ENCODE peak calls at places on chromosomes 2 and 18, in nine cellular contexts. I, C, Y, U, T, H, G, D and N are unnamed samples.

GRCh38 chr18:8106603-8107002 is 502.6 kb upstream of the RAB12 start:
- DNase-seq in I (no peak), C (no peak), Y (peak; percentile 9), U (no peak), T (no peak), H (no peak), G (no peak), D (no peak), N (no peak)

GRCh38 chr2:11726384-11726783 is 20.0 kb upstream of the LPIN1 start:
- DNase-seq in I (no peak), C (no peak), Y (no peak), U (no peak), T (no peak), H (no peak), G (no peak), D (no peak), N (no peak)

GRCh38 chr2:105257981-105258380 is 16.4 kb downstream of the GPR45 start:
- DNase-seq in I (no peak), C (no peak), Y (peak; percentile 52), U (no peak), T (no peak), H (no peak), G (no peak), D (no peak), N (no peak)

GRCh38 chr2:61536086-61536722 is 2.0 kb downstream of the XPO1 start:
- DNase-seq in I (no peak), C (no peak), Y (peak; percentile 25), U (no peak), T (no peak), H (peak; percentile 28), G (peak; percentile 16), D (peak; percentile 33), N (no peak)

GRCh38 chr2:232624554-232624842 is 8.9 kb upstream of the EFHD1 start:
- DNase-seq in I (no peak), C (no peak), Y (peak; percentile 56), U (no peak), T (no peak), H (no peak), G (no peak), D (no peak), N (no peak)

GRCh38 chr18:12819330-12819729 is 64.7 kb downstream of the PTPN2 start:
- DNase-seq in I (no peak), C (no peak), Y (no peak), U (no peak), T (no peak), H (peak; percentile 68), G (no peak), D (no peak), N (no peak)

GRCh38 chr2:121398853-121399252 is 113.9 kb upstream of the TFCP2L1 start:
- DNase-seq in I (no peak), C (no peak), Y (no peak), U (no peak), T (no peak), H (no peak), G (no peak), D (no peak), N (no peak)

GRCh38 chr2:144948205-144948855 is 428.4 kb upstream of the ZEB2 start:
- DNase-seq in I (no peak), C (no peak), Y (no peak), U (no peak), T (no peak), H (no peak), G (no peak), D (no peak), N (no peak)

GRCh38 chr2:37776487-37776886 is 105.0 kb upstream of the CDC42EP3 start:
- DNase-seq in I (no peak), C (no peak), Y (peak; percentile 98), U (no peak), T (no peak), H (no peak), G (peak; percentile 38), D (no peak), N (no peak)

GRCh38 chr2:120482334-120482733 is 136.4 kb downstream of the INHBB start:
- DNase-seq in I (no peak), C (no peak), Y (no peak), U (no peak), T (no peak), H (no peak), G (no peak), D (no peak), N (no peak)

GRCh38 chr2:148209598-148209997 is 188.7 kb downstream of the MBD5 start:
- DNase-seq in I (no peak), C (no peak), Y (peak; percentile 0), U (no peak), T (no peak), H (peak; percentile 29), G (peak; percentile 6), D (peak; percentile 9), N (no peak)

GRCh38 chr2:1004398-1004797 is 53.7 kb downstream of the SNTG2 start:
- DNase-seq in I (no peak), C (no peak), Y (no peak), U (no peak), T (no peak), H (no peak), G (no peak), D (no peak), N (no peak)

GRCh38 chr2:177243476-177243875 is 21.1 kb downstream of the NFE2L2 start:
- DNase-seq in I (no peak), C (no peak), Y (peak; percentile 32), U (no peak), T (no peak), H (no peak), G (no peak), D (no peak), N (no peak)

GRCh38 chr2:191351921-191352320 is 106.7 kb downstream of the MYO1B start:
- DNase-seq in I (no peak), C (no peak), Y (peak; percentile 48), U (no peak), T (no peak), H (no peak), G (no peak), D (no peak), N (no peak)

GRCh38 chr2:16112251-16112971 is 172.1 kb downstream of the MYCN start:
- DNase-seq in I (no peak), C (no peak), Y (no peak), U (no peak), T (no peak), H (no peak), G (no peak), D (no peak), N (no peak)

GRCh38 chr2:26430826-26431225 is 29.1 kb downstream of the DRC1 start:
- DNase-seq in I (no peak), C (no peak), Y (peak; percentile 49), U (no peak), T (no peak), H (no peak), G (no peak), D (no peak), N (no peak)

GRCh38 chr2:152450176-152450575 is 115.2 kb downstream of the FMNL2 start:
- DNase-seq in I (no peak), C (no peak), Y (no peak), U (no peak), T (no peak), H (no peak), G (no peak), D (no peak), N (no peak)

GRCh38 chr18:3226048-3226447 is 6.3 kb upstream of the MYOM1 start:
- DNase-seq in I (no peak), C (no peak), Y (no peak), U (no peak), T (no peak), H (no peak), G (no peak), D (no peak), N (no peak)

GRCh38 chr2:60597346-60597745 is 43.9 kb upstream of the BCL11A start:
- DNase-seq in I (no peak), C (no peak), Y (no peak), U (no peak), T (no peak), H (no peak), G (no peak), D (no peak), N (no peak)

GRCh38 chr2:142629193-142629592 is 248.3 kb upstream of the KYNU start:
- DNase-seq in I (no peak), C (no peak), Y (no peak), U (no peak), T (no peak), H (no peak), G (no peak), D (no peak), N (no peak)

GRCh38 chr2:160210599-160211138 is 10.6 kb upstream of the ITGB6 start:
- DNase-seq in I (no peak), C (peak; percentile 65), Y (peak; percentile 59), U (peak; percentile 40), T (peak; percentile 61), H (peak; percentile 86), G (peak; percentile 76), D (peak; percentile 86), N (peak; percentile 53)

GRCh38 chr2:25187729-25188350 is 19.5 kb upstream of the POMC start:
- DNase-seq in I (no peak), C (no peak), Y (no peak), U (no peak), T (no peak), H (no peak), G (peak; percentile 39), D (no peak), N (no peak)

GRCh38 chr2:74696758-74697327 is 42.8 kb downstream of the SEMA4F start:
- DNase-seq in I (no peak), C (no peak), Y (peak; percentile 72), U (no peak), T (no peak), H (no peak), G (peak; percentile 41), D (no peak), N (no peak)

GRCh38 chr2:9565436-9566153 is 10.0 kb upstream of the ADAM17 start:
- DNase-seq in I (peak; percentile 9), C (no peak), Y (peak; percentile 93), U (no peak), T (no peak), H (no peak), G (peak; percentile 77), D (no peak), N (no peak)

GRCh38 chr18:79495591-79496071 is 99.9 kb downstream of the NFATC1 start:
- DNase-seq in I (no peak), C (no peak), Y (no peak), U (no peak), T (no peak), H (no peak), G (no peak), D (no peak), N (no peak)

GRCh38 chr18:55354795-55355194 is 233.2 kb downstream of the TCF4 start:
- DNase-seq in I (no peak), C (no peak), Y (no peak), U (no peak), T (no peak), H (no peak), G (no peak), D (no peak), N (no peak)

GRCh38 chr2:38170098-38170497 is 94.1 kb upstream of the CYP1B1 start:
- DNase-seq in I (no peak), C (no peak), Y (peak; percentile 26), U (no peak), T (no peak), H (no peak), G (no peak), D (no peak), N (no peak)

GRCh38 chr18:22930089-22930713 is 2.9 kb upstream of the RBBP8 start:
- DNase-seq in I (peak; percentile 43), C (peak; percentile 68), Y (peak; percentile 67), U (peak; percentile 45), T (peak; percentile 35), H (peak; percentile 87), G (peak; percentile 87), D (peak; percentile 88), N (peak; percentile 64)

GRCh38 chr2:73859721-73860586 is 31.2 kb downstream of the STAMBP start:
- DNase-seq in I (no peak), C (no peak), Y (peak; percentile 87), U (no peak), T (no peak), H (no peak), G (peak; percentile 51), D (no peak), N (no peak)

GRCh38 chr2:187569042-187569441 is 14.8 kb upstream of the TFPI start:
- DNase-seq in I (no peak), C (no peak), Y (no peak), U (no peak), T (no peak), H (no peak), G (no peak), D (no peak), N (no peak)

GRCh38 chr2:288002-288742 is at the start of gene ALKAL2:
- DNase-seq in I (no peak), C (no peak), Y (no peak), U (no peak), T (no peak), H (no peak), G (peak; percentile 43), D (no peak), N (no peak)